ENCODE peak calls at places on chromosome 2, in five cellular contexts. L, Y, P, H and V are unnamed samples.

GRCh38 chr2:223923976-223924375 is 21.2 kb downstream of the WDFY1 start:
- DNase-seq in L (no peak), H (no peak), Y (no peak), P (no peak), V (no peak)

GRCh38 chr2:171595896-171596295 is 73.6 kb downstream of the CYBRD1 start:
- DNase-seq in L (no peak), H (no peak), Y (no peak), P (no peak), V (no peak)

GRCh38 chr2:25323042-25323514 is 18.6 kb downstream of the DNMT3A start:
- DNase-seq in Y (no peak), P (no peak), L (no peak), H (peak; percentile 83), V (no peak)

GRCh38 chr2:55616509-55617159 is 788 bp downstream of the PPP4R3B start:
- DNase-seq in Y (no peak), H (peak; percentile 54), L (peak; percentile 45), P (peak; percentile 23), V (no peak)

GRCh38 chr2:43010428-43011141 is 215.8 kb downstream of the ZFP36L2 start:
- DNase-seq in L (peak; percentile 64), Y (no peak), P (no peak), H (no peak), V (no peak)

GRCh38 chr2:203650860-203651613 is 55.4 kb upstream of the CD28 start:
- DNase-seq in P (peak; percentile 56), H (peak; percentile 8), L (no peak), Y (peak; percentile 14), V (peak; percentile 55)

GRCh38 chr2:148058641-148059040 is 37.8 kb downstream of the MBD5 start:
- DNase-seq in L (no peak), H (no peak), Y (no peak), P (no peak), V (no peak)

GRCh38 chr2:23091900-23092299 is 293.1 kb upstream of the KLHL29 start:
- DNase-seq in P (no peak), L (no peak), Y (no peak), H (no peak), V (no peak)

GRCh38 chr2:29293830-29294438 is 178.7 kb downstream of the CLIP4 start:
- DNase-seq in H (peak; percentile 27), P (no peak), Y (no peak), L (peak; percentile 29), V (no peak)

GRCh38 chr2:158357122-158357521 is 99.4 kb downstream of the CCDC148 start:
- DNase-seq in L (no peak), Y (no peak), H (no peak), P (no peak), V (no peak)

GRCh38 chr2:201191132-201191875 is 8.4 kb downstream of the CASP10 start:
- DNase-seq in H (no peak), P (no peak), L (no peak), Y (no peak), V (no peak)

GRCh38 chr2:241272722-241273551 is 42.5 kb downstream of the HDLBP start:
- DNase-seq in L (peak; percentile 76), P (peak; percentile 36), H (no peak), Y (no peak), V (peak; percentile 50)

GRCh38 chr2:138455275-138455674 is 46.3 kb upstream of the SPOPL start:
- DNase-seq in Y (no peak), L (no peak), H (no peak), P (no peak), V (no peak)

GRCh38 chr2:234565201-234565600 is 68.3 kb upstream of the ARL4C start:
- DNase-seq in Y (no peak), H (no peak), L (no peak), P (no peak), V (no peak)

GRCh38 chr2:224208443-224208842 is 169.4 kb upstream of the SERPINE2 start:
- DNase-seq in L (no peak), Y (no peak), P (no peak), H (no peak), V (no peak)

GRCh38 chr2:14454102-14454676 is 178.3 kb upstream of the LRATD1 start:
- DNase-seq in Y (no peak), H (no peak), L (peak; percentile 1), P (no peak), V (no peak)

GRCh38 chr2:38154395-38154794 is 78.4 kb upstream of the CYP1B1 start:
- DNase-seq in H (no peak), L (no peak), P (no peak), Y (no peak), V (no peak)

GRCh38 chr2:108971661-108972566 is 17.1 kb downstream of the EDAR start:
- DNase-seq in H (no peak), Y (no peak), L (peak; percentile 76), P (no peak), V (no peak)

GRCh38 chr2:125167820-125168219 is 1142.7 kb downstream of the CNTNAP5 start:
- DNase-seq in Y (no peak), L (no peak), H (no peak), P (no peak), V (no peak)

GRCh38 chr2:131493199-131494018 is 1.2 kb upstream of the MZT2A start:
- DNase-seq in L (no peak), P (no peak), Y (no peak), H (no peak), V (no peak)

GRCh38 chr2:119431976-119432881 is 575 bp downstream of the TMEM37 start:
- DNase-seq in Y (no peak), P (no peak), L (peak; percentile 18), H (no peak), V (no peak)

GRCh38 chr2:96265349-96265839 is 403 bp downstream of the TMEM127 start:
- DNase-seq in Y (peak; percentile 63), H (peak; percentile 58), P (no peak), L (peak; percentile 56), V (no peak)

GRCh38 chr2:23757686-23758433 is 169.1 kb downstream of the ATAD2B start:
- DNase-seq in H (peak; percentile 39), L (peak; percentile 5), Y (no peak), P (no peak), V (no peak)